ENCODE peak calls at places on chromosome 19, in five cellular contexts. W, M, V, J and U are unnamed samples.
A peak's percentile ranks its signal among the peaks of the same experiment; 100 is the strongest.

GRCh38 chr19:1084024-1084868 is 10.9 kb downstream of the POLR2E start:
- DNase-seq in W (no peak), M (no peak), V (no peak), J (no peak), U (no peak)

GRCh38 chr19:17243854-17244617 is 1.7 kb downstream of the NR2F6 start:
- DNase-seq in W (peak; percentile 66), M (peak; percentile 42), V (peak; percentile 73), J (peak; percentile 71), U (peak; percentile 67)

GRCh38 chr19:21848706-21849105 is 12.7 kb upstream of the ZNF43 start:
- DNase-seq in W (no peak), M (peak; percentile 59), V (no peak), J (peak; percentile 23), U (no peak)

GRCh38 chr19:38733241-38733492 is 11.1 kb downstream of the CAPN12 start:
- DNase-seq in W (no peak), M (no peak), V (no peak), J (no peak), U (no peak)

GRCh38 chr19:16001481-16002312 is 52.9 kb downstream of the OR10H4 start:
- DNase-seq in W (no peak), M (peak; percentile 15), V (no peak), J (peak; percentile 53), U (no peak)

GRCh38 chr19:13044160-13044853 is 49.0 kb downstream of the NFIX start:
- DNase-seq in W (peak; percentile 7), M (peak; percentile 56), V (no peak), J (no peak), U (no peak)

GRCh38 chr19:30570194-30570593 is 198.0 kb downstream of the ZNF536 start:
- DNase-seq in W (no peak), M (no peak), V (no peak), J (no peak), U (no peak)

GRCh38 chr19:13029893-13030292 is 34.6 kb downstream of the NFIX start:
- DNase-seq in W (no peak), M (peak; percentile 50), V (no peak), J (no peak), U (no peak)

GRCh38 chr19:45528744-45529453 is 21.6 kb downstream of the VASP start:
- DNase-seq in W (no peak), M (peak; percentile 86), V (peak; percentile 76), J (peak; percentile 75), U (no peak)

GRCh38 chr19:15195381-15195964 is 5.3 kb downstream of the NOTCH3 start:
- DNase-seq in W (peak; percentile 67), M (peak; percentile 82), V (peak; percentile 90), J (peak; percentile 75), U (peak; percentile 53)

GRCh38 chr19:39845172-39845571 is 1.0 kb downstream of the FBL start:
- DNase-seq in W (no peak), M (no peak), V (no peak), J (no peak), U (no peak)

GRCh38 chr19:13410946-13411345 is 95.3 kb downstream of the CACNA1A start:
- DNase-seq in W (no peak), M (no peak), V (no peak), J (no peak), U (no peak)

GRCh38 chr19:17543991-17544390 is 11.5 kb upstream of the COLGALT1 start:
- DNase-seq in W (no peak), M (no peak), V (no peak), J (no peak), U (no peak)

GRCh38 chr19:11420429-11420893 is 1.3 kb upstream of the RGL3 start:
- DNase-seq in W (peak; percentile 78), M (no peak), V (peak; percentile 66), J (peak; percentile 29), U (peak; percentile 60)

GRCh38 chr19:406999-407491 is 1.9 kb downstream of the C2CD4C start:
- DNase-seq in W (no peak), M (no peak), V (no peak), J (no peak), U (no peak)

GRCh38 chr19:19155495-19156219 is 14.4 kb downstream of the MEF2B start:
- DNase-seq in W (no peak), M (no peak), V (no peak), J (no peak), U (no peak)

GRCh38 chr19:34049944-34050343 is 122.4 kb upstream of the LSM14A start:
- DNase-seq in W (no peak), M (no peak), V (no peak), J (no peak), U (no peak)

GRCh38 chr19:16406356-16406755 is 65.4 kb downstream of the EPS15L1 start:
- DNase-seq in W (no peak), M (no peak), V (no peak), J (no peak), U (no peak)

GRCh38 chr19:7806876-7807275 is 23.1 kb upstream of the EVI5L start:
- DNase-seq in W (no peak), M (no peak), V (no peak), J (no peak), U (no peak)

GRCh38 chr19:13146763-13147563 is 3.2 kb downstream of the STX10 start:
- DNase-seq in W (no peak), M (no peak), V (no peak), J (peak; percentile 25), U (no peak)

GRCh38 chr19:40529093-40529954 is 47.3 kb upstream of the SHKBP1 start:
- DNase-seq in W (peak; percentile 86), M (peak; percentile 81), V (peak; percentile 90), J (peak; percentile 87), U (peak; percentile 86)

GRCh38 chr19:39878398-39878797 is 32.2 kb upstream of the FBL start:
- DNase-seq in W (no peak), M (no peak), V (no peak), J (no peak), U (no peak)

GRCh38 chr19:18093439-18094161 is 4.0 kb upstream of the MAST3 start:
- DNase-seq in W (no peak), M (peak; percentile 41), V (no peak), J (no peak), U (no peak)

GRCh38 chr19:35170359-35171061 is 16.0 kb downstream of the FXYD5 start:
- DNase-seq in W (no peak), M (no peak), V (no peak), J (no peak), U (no peak)

GRCh38 chr19:56712609-56713008 is 41.1 kb upstream of the ZNF835 start:
- DNase-seq in W (no peak), M (no peak), V (no peak), J (peak; percentile 13), U (no peak)

GRCh38 chr19:56837492-56837891 is 3.0 kb downstream of the PEG3 start:
- DNase-seq in W (peak; percentile 76), M (peak; percentile 65), V (no peak), J (peak; percentile 79), U (peak; percentile 79)

GRCh38 chr19:10093295-10094186 is 7.4 kb downstream of the SHFL start:
- DNase-seq in W (no peak), M (peak; percentile 22), V (no peak), J (no peak), U (no peak)

GRCh38 chr19:45464861-45465427 is 2.9 kb upstream of the FOSB start:
- DNase-seq in W (no peak), M (no peak), V (peak; percentile 17), J (no peak), U (no peak)

GRCh38 chr19:789473-790052 is 7.7 kb upstream of the PTBP1 start:
- DNase-seq in W (peak; percentile 64), M (no peak), V (no peak), J (no peak), U (no peak)

GRCh38 chr19:39083983-39084731 is at the start of gene ACP7:
- DNase-seq in W (no peak), M (peak; percentile 32), V (peak; percentile 41), J (peak; percentile 24), U (no peak)

GRCh38 chr19:4363571-4364304 is 20.4 kb downstream of the MPND start:
- DNase-seq in W (no peak), M (no peak), V (no peak), J (no peak), U (no peak)

GRCh38 chr19:58196911-58197616 is 14.2 kb downstream of the ZNF274 start:
- DNase-seq in W (no peak), M (peak; percentile 28), V (no peak), J (no peak), U (no peak)
- H3K9me3 ChIP-seq in W (peaks cover 67% of the 10 kb centered on the region), M (peaks cover 72% of the 10 kb centered on the region), V (peaks cover 92% of the 10 kb centered on the region), J (no peaks in the 10 kb centered on the region), U (no peaks in the 10 kb centered on the region)

GRCh38 chr19:47600246-47601179 is 8.4 kb upstream of the BICRA start:
- DNase-seq in W (peak; percentile 99), M (peak; percentile 98), V (peak; percentile 100), J (peak; percentile 100), U (peak; percentile 100)
- H3K27me3 ChIP-seq in W (no peaks in the 10 kb centered on the region), M (no peaks in the 10 kb centered on the region), V (no peaks in the 10 kb centered on the region), J (no peaks in the 10 kb centered on the region), U (no peaks in the 10 kb centered on the region)

GRCh38 chr19:23996549-23996948 is 81.9 kb downstream of the ZNF726 start:
- DNase-seq in W (no peak), M (peak; percentile 20), V (no peak), J (no peak), U (no peak)

GRCh38 chr19:24000656-24001055 is 86.0 kb downstream of the ZNF726 start:
- DNase-seq in W (no peak), M (no peak), V (no peak), J (no peak), U (no peak)

GRCh38 chr19:24002256-24002945 is 84.6 kb upstream of the ZNF254 start:
- DNase-seq in W (no peak), M (no peak), V (no peak), J (no peak), U (no peak)

GRCh38 chr19:23998568-23998967 is 83.9 kb downstream of the ZNF726 start:
- DNase-seq in W (no peak), M (no peak), V (no peak), J (no peak), U (no peak)

GRCh38 chr19:23999821-24000610 is 85.3 kb downstream of the ZNF726 start:
- DNase-seq in W (no peak), M (no peak), V (no peak), J (no peak), U (no peak)
- H3K9me3 ChIP-seq in W (no peaks in the 10 kb centered on the region), M (peaks cover 28% of the 10 kb centered on the region), V (no peaks in the 10 kb centered on the region), J (no peaks in the 10 kb centered on the region), U (no peaks in the 10 kb centered on the region)

GRCh38 chr19:3039125-3039524 is 10.0 kb upstream of the TLE2 start:
- DNase-seq in W (no peak), M (no peak), V (no peak), J (no peak), U (no peak)

GRCh38 chr19:3039641-3040077 is 10.6 kb upstream of the TLE2 start:
- DNase-seq in W (no peak), M (no peak), V (no peak), J (peak; percentile 74), U (no peak)

GRCh38 chr19:3036119-3036794 is 7.2 kb upstream of the TLE2 start:
- DNase-seq in W (peak; percentile 95), M (peak; percentile 84), V (peak; percentile 97), J (peak; percentile 98), U (peak; percentile 95)

GRCh38 chr19:3035542-3036118 is 6.5 kb upstream of the TLE2 start:
- DNase-seq in W (peak; percentile 97), M (peak; percentile 97), V (peak; percentile 99), J (peak; percentile 99), U (peak; percentile 98)

DNA sequence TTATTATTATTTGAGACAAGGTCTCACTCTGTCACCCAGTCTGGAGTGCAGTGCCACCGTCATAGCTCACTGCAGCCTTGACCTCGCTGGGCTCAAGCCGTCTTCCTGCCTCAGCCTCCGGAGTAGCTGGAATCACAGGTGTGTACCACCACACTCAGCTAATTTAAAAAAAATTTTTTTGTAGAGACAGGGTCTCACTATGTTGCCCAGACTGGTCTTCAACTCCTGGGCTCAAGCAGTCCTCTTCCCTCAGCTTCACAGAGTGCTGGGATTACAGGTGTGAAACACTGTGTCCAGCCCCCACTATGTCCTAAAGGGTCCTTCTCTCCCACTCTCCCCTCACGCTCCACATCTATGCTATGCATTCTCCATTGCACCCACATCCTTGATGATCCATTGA is 9.1 kb upstream of the TLE2 start:
- DNase-seq in W (no peak), M (no peak), V (no peak), J (no peak), U (no peak)
- H3K27me3 ChIP-seq in W (no peaks in the 10 kb centered on the region), M (no peaks in the 10 kb centered on the region), V (no peaks in the 10 kb centered on the region), J (no peaks in the 10 kb centered on the region), U (no peaks in the 10 kb centered on the region)